ENCODE peak calls at places on chromosomes 11 and 22, in four cellular contexts. L is NCI-H146, V is GM23248, Z is fibroblast of the conjunctiva. C is an unnamed sample.

GRCh38 chr11:62705401-62705800 is 1.8 kb downstream of the BSCL2 start:
- DNase-seq in L (peak), V (peak), Z (no peak), C (peak)

GRCh38 chr11:2664886-2665746 is 34.7 kb downstream of the KCNQ1OT1 start:
- DNase-seq in L (no peak), V (no peak), Z (no peak), C (no peak)

GRCh38 chr11:1226226-1226961 is 3.5 kb downstream of the MUC5B start:
- DNase-seq in L (no peak), V (no peak), Z (no peak), C (no peak)

GRCh38 chr22:36358533-36359171 is 29.1 kb downstream of the MYH9 start:
- DNase-seq in L (no peak), V (peak), Z (no peak), C (no peak)

GRCh38 chr11:44568358-44568705 is 2.9 kb downstream of the CD82 start:
- DNase-seq in L (no peak), V (no peak), Z (no peak), C (no peak)

GRCh38 chr22:43393132-43393844 is 18.5 kb upstream of the MPPED1 start:
- DNase-seq in L (peak), V (no peak), Z (no peak), C (peak)

GRCh38 chr22:37715760-37716159 is 18.9 kb downstream of the TRIOBP start:
- DNase-seq in L (no peak), V (no peak), Z (no peak), C (no peak)

GRCh38 chr11:95135155-95135554 is 45.5 kb downstream of the ENDOD1 start:
- DNase-seq in L (no peak), V (peak), Z (no peak), C (no peak)

GRCh38 chr11:122167100-122167499 is 51.1 kb upstream of the BLID start:
- DNase-seq in L (no peak), V (peak), Z (peak), C (no peak)

GRCh38 chr11:85483861-85484260 is 143.3 kb downstream of the DLG2 start:
- DNase-seq in L (no peak), V (no peak), Z (no peak), C (no peak)

GRCh38 chr22:40345801-40346177 is 511 bp upstream of the ADSL start:
- DNase-seq in L (peak), V (peak), Z (no peak), C (peak)

GRCh38 chr22:42986115-42986514 is 28.8 kb downstream of the PACSIN2 start:
- DNase-seq in L (no peak), V (no peak), Z (no peak), C (no peak)

C was measured in DMS53.